ENCODE peak calls at places on chromosomes 7 and 10, in eight cellular contexts. One of them, this sample, is unnamed.

GRCh38 chr7:93332172-93332571 is 100.0 kb downstream of the VPS50 start:
- DNase-seq in heart left ventricle: no peak
- DNase-seq in esophagus squamous epithelium: no peak
- DNase-seq in mammary epithelial cell: no peak
- DNase-seq in GM23338: no peak
- DNase-seq in GM12865: no peak
- DNase-seq in psoas muscle: no peak
- DNase-seq in bronchial epithelial cell: no peak
- DNase-seq in this sample: no peak

GRCh38 chr7:12738665-12739064 is 51.2 kb downstream of the ARL4A start:
- DNase-seq in esophagus squamous epithelium: no peak
- DNase-seq in heart left ventricle: no peak
- DNase-seq in GM12865: no peak
- DNase-seq in bronchial epithelial cell: peak
- DNase-seq in psoas muscle: no peak
- DNase-seq in mammary epithelial cell: no peak
- DNase-seq in GM23338: no peak
- DNase-seq in this sample: no peak

GRCh38 chr7:151518105-151518780 is 1.5 kb downstream of the RHEB start:
- DNase-seq in heart left ventricle: peak
- DNase-seq in esophagus squamous epithelium: no peak
- DNase-seq in GM12865: peak
- DNase-seq in GM23338: peak
- DNase-seq in mammary epithelial cell: peak
- DNase-seq in psoas muscle: peak
- DNase-seq in bronchial epithelial cell: peak
- DNase-seq in this sample: peak

GRCh38 chr7:85021090-85021704 is 165.7 kb downstream of the SEMA3D start:
- DNase-seq in bronchial epithelial cell: peak
- DNase-seq in esophagus squamous epithelium: no peak
- DNase-seq in heart left ventricle: no peak
- DNase-seq in GM12865: no peak
- DNase-seq in mammary epithelial cell: no peak
- DNase-seq in GM23338: peak
- DNase-seq in psoas muscle: no peak
- DNase-seq in this sample: no peak

GRCh38 chr7:144027974-144028373 is 20.8 kb upstream of the OR2A5 start:
- DNase-seq in GM23338: no peak
- DNase-seq in heart left ventricle: no peak
- DNase-seq in GM12865: no peak
- DNase-seq in bronchial epithelial cell: peak
- DNase-seq in esophagus squamous epithelium: no peak
- DNase-seq in mammary epithelial cell: no peak
- DNase-seq in psoas muscle: no peak
- DNase-seq in this sample: no peak

GRCh38 chr7:107982918-107983389 is 20.0 kb downstream of the LAMB1 start:
- DNase-seq in esophagus squamous epithelium: no peak
- DNase-seq in heart left ventricle: peak
- DNase-seq in GM23338: no peak
- DNase-seq in GM12865: no peak
- DNase-seq in psoas muscle: no peak
- DNase-seq in mammary epithelial cell: no peak
- DNase-seq in bronchial epithelial cell: peak
- DNase-seq in this sample: no peak

GRCh38 chr10:24814568-24815313 is 91.1 kb upstream of the ARHGAP21 start:
- DNase-seq in GM23338: no peak
- DNase-seq in GM12865: no peak
- DNase-seq in bronchial epithelial cell: peak
- DNase-seq in psoas muscle: no peak
- DNase-seq in esophagus squamous epithelium: no peak
- DNase-seq in mammary epithelial cell: peak
- DNase-seq in heart left ventricle: no peak
- DNase-seq in this sample: no peak

GRCh38 chr7:13851756-13852155 is 137.7 kb downstream of the ETV1 start:
- DNase-seq in bronchial epithelial cell: no peak
- DNase-seq in GM23338: peak
- DNase-seq in esophagus squamous epithelium: no peak
- DNase-seq in psoas muscle: no peak
- DNase-seq in mammary epithelial cell: no peak
- DNase-seq in heart left ventricle: no peak
- DNase-seq in GM12865: no peak
- DNase-seq in this sample: no peak

GRCh38 chr10:128220011-128220410 is 93.8 kb upstream of the MKI67 start:
- DNase-seq in GM12865: no peak
- DNase-seq in mammary epithelial cell: no peak
- DNase-seq in heart left ventricle: no peak
- DNase-seq in esophagus squamous epithelium: no peak
- DNase-seq in bronchial epithelial cell: peak
- DNase-seq in GM23338: no peak
- DNase-seq in psoas muscle: no peak
- DNase-seq in this sample: no peak

GRCh38 chr10:93379366-93380042 is 102.6 kb downstream of the MYOF start:
- DNase-seq in bronchial epithelial cell: peak
- DNase-seq in mammary epithelial cell: peak
- DNase-seq in psoas muscle: no peak
- DNase-seq in GM12865: peak
- DNase-seq in GM23338: no peak
- DNase-seq in heart left ventricle: no peak
- DNase-seq in esophagus squamous epithelium: no peak
- DNase-seq in this sample: no peak

GRCh38 chr7:39252916-39253315 is 275.2 kb downstream of the POU6F2 start:
- DNase-seq in GM12865: no peak
- DNase-seq in psoas muscle: no peak
- DNase-seq in esophagus squamous epithelium: no peak
- DNase-seq in bronchial epithelial cell: no peak
- DNase-seq in heart left ventricle: no peak
- DNase-seq in GM23338: peak
- DNase-seq in mammary epithelial cell: no peak
- DNase-seq in this sample: no peak

GRCh38 chr10:130337696-130338587 is 201.8 kb downstream of the GLRX3 start:
- DNase-seq in mammary epithelial cell: no peak
- DNase-seq in bronchial epithelial cell: no peak
- DNase-seq in heart left ventricle: no peak
- DNase-seq in GM23338: no peak
- DNase-seq in psoas muscle: no peak
- DNase-seq in GM12865: no peak
- DNase-seq in esophagus squamous epithelium: no peak
- DNase-seq in this sample: no peak

GRCh38 chr7:100520138-100520537 is 18.9 kb upstream of the AGFG2 start:
- DNase-seq in psoas muscle: no peak
- DNase-seq in GM12865: peak
- DNase-seq in mammary epithelial cell: no peak
- DNase-seq in heart left ventricle: no peak
- DNase-seq in esophagus squamous epithelium: no peak
- DNase-seq in bronchial epithelial cell: no peak
- DNase-seq in GM23338: no peak
- DNase-seq in this sample: no peak

GRCh38 chr7:143240323-143241168 is 18.7 kb downstream of the TAS2R40 start:
- DNase-seq in heart left ventricle: peak
- DNase-seq in GM23338: peak
- DNase-seq in esophagus squamous epithelium: no peak
- DNase-seq in mammary epithelial cell: peak
- DNase-seq in psoas muscle: peak
- DNase-seq in bronchial epithelial cell: peak
- DNase-seq in GM12865: peak
- DNase-seq in this sample: no peak

GRCh38 chr10:63145782-63146181 is 12.7 kb downstream of the NRBF2 start:
- DNase-seq in heart left ventricle: no peak
- DNase-seq in bronchial epithelial cell: no peak
- DNase-seq in esophagus squamous epithelium: no peak
- DNase-seq in psoas muscle: no peak
- DNase-seq in GM12865: no peak
- DNase-seq in mammary epithelial cell: no peak
- DNase-seq in GM23338: no peak
- DNase-seq in this sample: no peak

GRCh38 chr7:24907311-24907886 is 72.6 kb downstream of the OSBPL3 start:
- DNase-seq in heart left ventricle: no peak
- DNase-seq in GM23338: no peak
- DNase-seq in mammary epithelial cell: peak
- DNase-seq in GM12865: peak
- DNase-seq in psoas muscle: no peak
- DNase-seq in bronchial epithelial cell: peak
- DNase-seq in esophagus squamous epithelium: no peak
- DNase-seq in this sample: no peak
- H3K4me3 ChIP-seq in heart left ventricle: no peak
- H3K4me3 ChIP-seq in GM23338: no peak
- H3K4me3 ChIP-seq in mammary epithelial cell: no peak
- H3K4me3 ChIP-seq in GM12865: peak
- H3K4me3 ChIP-seq in psoas muscle: no peak
- H3K4me3 ChIP-seq in bronchial epithelial cell: no peak
- H3K4me3 ChIP-seq in esophagus squamous epithelium: peak
- H3K4me3 ChIP-seq in this sample: peak

DNA sequence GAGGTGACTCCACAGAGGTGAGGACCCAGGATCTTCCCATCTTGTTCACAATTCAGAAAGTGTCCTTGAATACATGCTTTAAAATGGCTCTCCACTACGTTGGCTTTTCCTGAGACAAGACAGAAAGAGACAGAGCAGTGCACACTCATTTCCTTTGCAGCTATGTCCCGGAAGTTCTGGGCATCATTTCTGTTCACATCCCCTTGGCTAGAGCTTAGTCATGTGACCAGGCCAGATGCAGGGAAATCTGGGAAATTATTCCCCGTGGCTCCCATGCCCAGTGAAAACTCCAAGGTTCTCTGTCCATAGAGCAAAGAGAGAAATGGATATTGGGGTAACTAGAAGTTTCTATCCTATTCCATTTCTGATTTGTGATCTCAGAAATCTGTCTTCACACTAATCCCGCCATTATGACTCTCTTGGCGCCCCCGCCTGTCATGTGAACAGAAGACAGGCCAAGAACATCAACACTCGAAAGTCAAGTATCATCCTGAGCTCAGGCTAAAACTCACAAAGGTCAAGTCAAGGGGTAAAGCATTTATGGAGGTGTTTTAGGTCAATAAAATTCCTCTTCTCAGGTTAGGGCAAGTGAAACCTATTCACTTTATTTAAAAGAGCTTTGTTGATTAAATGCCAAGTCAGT is 251.4 kb upstream of the HABP2 start:
- DNase-seq in psoas muscle: no peak
- DNase-seq in GM12865: no peak
- DNase-seq in GM23338: peak
- DNase-seq in mammary epithelial cell: no peak
- DNase-seq in esophagus squamous epithelium: no peak
- DNase-seq in heart left ventricle: no peak
- DNase-seq in bronchial epithelial cell: no peak
- DNase-seq in this sample: no peak
- TF ChIP-seq CTCF in psoas muscle: no peak
- TF ChIP-seq CTCF in GM12865: no peak
- TF ChIP-seq CTCF in GM23338: peak
- TF ChIP-seq CTCF in mammary epithelial cell: no peak
- TF ChIP-seq CTCF in esophagus squamous epithelium: no peak
- TF ChIP-seq CTCF in heart left ventricle: no peak
- TF ChIP-seq CTCF in bronchial epithelial cell: no peak
- TF ChIP-seq CTCF in this sample: no peak

GRCh38 chr10:117365612-117366011 is 9.6 kb downstream of the PDZD8 start:
- DNase-seq in psoas muscle: no peak
- DNase-seq in mammary epithelial cell: peak
- DNase-seq in GM12865: peak
- DNase-seq in GM23338: no peak
- DNase-seq in esophagus squamous epithelium: no peak
- DNase-seq in heart left ventricle: no peak
- DNase-seq in bronchial epithelial cell: peak
- DNase-seq in this sample: no peak
- H3K4me3 ChIP-seq in psoas muscle: no peak
- H3K4me3 ChIP-seq in mammary epithelial cell: no peak
- H3K4me3 ChIP-seq in GM12865: no peak
- H3K4me3 ChIP-seq in GM23338: no peak
- H3K4me3 ChIP-seq in esophagus squamous epithelium: no peak
- H3K4me3 ChIP-seq in heart left ventricle: no peak
- H3K4me3 ChIP-seq in bronchial epithelial cell: no peak
- H3K4me3 ChIP-seq in this sample: no peak

GRCh38 chr7:157646551-157646950 is 309.7 kb downstream of the DNAJB6 start:
- DNase-seq in GM23338: no peak
- DNase-seq in heart left ventricle: no peak
- DNase-seq in psoas muscle: no peak
- DNase-seq in bronchial epithelial cell: no peak
- DNase-seq in GM12865: no peak
- DNase-seq in esophagus squamous epithelium: no peak
- DNase-seq in mammary epithelial cell: no peak
- DNase-seq in this sample: no peak
- TF ChIP-seq CTCF in GM23338: no peak
- TF ChIP-seq CTCF in heart left ventricle: no peak
- TF ChIP-seq CTCF in psoas muscle: no peak
- TF ChIP-seq CTCF in bronchial epithelial cell: no peak
- TF ChIP-seq CTCF in GM12865: no peak
- TF ChIP-seq CTCF in esophagus squamous epithelium: no peak
- TF ChIP-seq CTCF in mammary epithelial cell: no peak
- TF ChIP-seq CTCF in this sample: no peak

This sample was measured in GM06990.